ENCODE peak calls at places on chromosomes 1 and 21, in nine cellular contexts. X is AG08395, U is RCC 7860, R is NCI-H510A, T is T follicular helper cell, Z is T-helper 2 cell, M is 8988T, D is ascending aorta, I is esophagus muscularis mucosa. O is an unnamed sample.

GRCh38 chr1:84152649-84153056 is 8.6 kb downstream of the PRKACB start:
- DNase-seq in X (no peak), U (no peak), R (no peak), T (no peak), Z (no peak), M (no peak), D (no peak), I (no peak), O (no peak)

GRCh38 chr1:55720243-55720642 is 505.1 kb upstream of the USP24 start:
- DNase-seq in X (no peak), U (no peak), R (no peak), T (no peak), Z (no peak), M (no peak), D (no peak), I (no peak), O (no peak)

GRCh38 chr1:47333922-47334764 is 553 bp downstream of the CMPK1 start:
- DNase-seq in X (peak), U (peak), R (peak), T (peak), Z (peak), M (peak), D (peak), I (peak), O (peak)

GRCh38 chr1:30732277-30732996 is 9.1 kb upstream of the MATN1 start:
- DNase-seq in X (peak), U (peak), R (no peak), T (no peak), Z (no peak), M (no peak), D (no peak), I (no peak), O (no peak)

GRCh38 chr1:29565490-29565889 is 329.2 kb downstream of the PTPRU start:
- DNase-seq in X (no peak), U (no peak), R (no peak), T (no peak), Z (no peak), M (no peak), D (no peak), I (no peak), O (no peak)

GRCh38 chr1:19011832-19012231 is 55.4 kb upstream of the IFFO2 start:
- DNase-seq in X (no peak), U (peak), R (no peak), T (no peak), Z (no peak), M (no peak), D (peak), I (no peak), O (no peak)

GRCh38 chr21:45372732-45373355 is 32.1 kb upstream of the COL18A1 start:
- DNase-seq in X (no peak), U (peak), R (no peak), T (no peak), Z (no peak), M (no peak), D (no peak), I (no peak), O (no peak)

GRCh38 chr1:118948351-118948750 is 39.8 kb downstream of the TBX15 start:
- DNase-seq in X (no peak), U (peak), R (no peak), T (no peak), Z (no peak), M (no peak), D (no peak), I (no peak), O (no peak)

GRCh38 chr1:44068442-44068861 is 37.2 kb upstream of the SLC6A9 start:
- DNase-seq in X (no peak), U (no peak), R (no peak), T (no peak), Z (no peak), M (no peak), D (no peak), I (no peak), O (no peak)

GRCh38 chr1:29156543-29157268 is 25.0 kb downstream of the SRSF4 start:
- DNase-seq in X (no peak), U (no peak), R (no peak), T (no peak), Z (no peak), M (no peak), D (no peak), I (no peak), O (no peak)

GRCh38 chr21:36337099-36337509 is 17.1 kb downstream of the MORC3 start:
- DNase-seq in X (peak), U (no peak), R (no peak), T (no peak), Z (no peak), M (no peak), D (no peak), I (no peak), O (no peak)

GRCh38 chr1:154218545-154218944 is 2.2 kb upstream of the UBAP2L start:
- DNase-seq in X (no peak), U (no peak), R (no peak), T (no peak), Z (no peak), M (no peak), D (no peak), I (no peak), O (no peak)